ENCODE peak calls at places on chromosomes 6 and 20, in four cellular contexts. One of them, this sample, is unnamed.

GRCh38 chr6:155340464-155341129 is 26.3 kb upstream of the TFB1M start:
- DNase-seq in fibroblast of lung: peak; percentile 43
- DNase-seq in GM23338: peak; percentile 52
- DNase-seq in neural progenitor cell: peak; percentile 61
- DNase-seq in this sample: peak; percentile 46

GRCh38 chr6:118168421-118168820 is 261.4 kb downstream of the SLC35F1 start:
- DNase-seq in GM23338: no peak
- DNase-seq in fibroblast of lung: no peak
- DNase-seq in neural progenitor cell: no peak
- DNase-seq in this sample: no peak

GRCh38 chr6:30151580-30151979 is 9.4 kb downstream of the TRIM10 start:
- DNase-seq in fibroblast of lung: no peak
- DNase-seq in GM23338: no peak
- DNase-seq in neural progenitor cell: no peak
- DNase-seq in this sample: no peak

GRCh38 chr6:165059032-165059431 is 250.4 kb downstream of the C6orf118 start:
- DNase-seq in GM23338: no peak
- DNase-seq in neural progenitor cell: no peak
- DNase-seq in fibroblast of lung: no peak
- DNase-seq in this sample: no peak

GRCh38 chr20:48523191-48523757 is 304.5 kb downstream of the PREX1 start:
- DNase-seq in neural progenitor cell: peak; percentile 95
- DNase-seq in GM23338: peak; percentile 90
- DNase-seq in fibroblast of lung: peak; percentile 57
- DNase-seq in this sample: peak; percentile 74

GRCh38 chr6:10479939-10480700 is 41.0 kb upstream of the GCNT2 start:
- DNase-seq in GM23338: no peak
- DNase-seq in neural progenitor cell: no peak
- DNase-seq in fibroblast of lung: no peak
- DNase-seq in this sample: peak; percentile 22

GRCh38 chr20:13819885-13820645 is 35.2 kb downstream of the NDUFAF5 start:
- DNase-seq in fibroblast of lung: peak; percentile 49
- DNase-seq in GM23338: peak; percentile 80
- DNase-seq in neural progenitor cell: peak; percentile 59
- DNase-seq in this sample: peak; percentile 53

GRCh38 chr6:144248470-144249301 is 36.4 kb upstream of the UTRN start:
- DNase-seq in fibroblast of lung: peak; percentile 87
- DNase-seq in neural progenitor cell: no peak
- DNase-seq in GM23338: no peak
- DNase-seq in this sample: no peak

GRCh38 chr6:149332602-149333311 is 15.2 kb downstream of the TAB2 start:
- DNase-seq in GM23338: no peak
- DNase-seq in neural progenitor cell: no peak
- DNase-seq in fibroblast of lung: no peak
- DNase-seq in this sample: no peak

GRCh38 chr6:150418825-150419594 is 50.2 kb downstream of the IYD start:
- DNase-seq in GM23338: peak; percentile 84
- DNase-seq in neural progenitor cell: peak; percentile 69
- DNase-seq in fibroblast of lung: peak; percentile 65
- DNase-seq in this sample: peak; percentile 93

GRCh38 chr6:617485-618100 is 39.3 kb downstream of the HUS1B start:
- DNase-seq in fibroblast of lung: no peak
- DNase-seq in neural progenitor cell: no peak
- DNase-seq in GM23338: peak; percentile 75
- DNase-seq in this sample: no peak

GRCh38 chr6:136014454-136015421 is 163.2 kb downstream of the PDE7B start:
- DNase-seq in GM23338: no peak
- DNase-seq in fibroblast of lung: peak; percentile 100
- DNase-seq in neural progenitor cell: no peak
- DNase-seq in this sample: peak; percentile 79

GRCh38 chr6:44730771-44731391 is 343.4 kb downstream of the CDC5L start:
- DNase-seq in GM23338: no peak
- DNase-seq in neural progenitor cell: no peak
- DNase-seq in fibroblast of lung: peak; percentile 79
- DNase-seq in this sample: no peak

GRCh38 chr6:10838794-10839333 is 525 bp upstream of the MAK start:
- DNase-seq in neural progenitor cell: no peak
- DNase-seq in GM23338: no peak
- DNase-seq in fibroblast of lung: no peak
- DNase-seq in this sample: no peak

GRCh38 chr20:5127859-5128409 is 1.1 kb downstream of the CDS2 start:
- DNase-seq in fibroblast of lung: no peak
- DNase-seq in neural progenitor cell: no peak
- DNase-seq in GM23338: no peak
- DNase-seq in this sample: no peak

GRCh38 chr6:34233867-34234266 is 2.8 kb upstream of the HMGA1 start:
- DNase-seq in fibroblast of lung: no peak
- DNase-seq in GM23338: no peak
- DNase-seq in neural progenitor cell: no peak
- DNase-seq in this sample: no peak

GRCh38 chr6:109503327-109504224 is 20.6 kb upstream of the ZBTB24 start:
- DNase-seq in neural progenitor cell: no peak
- DNase-seq in fibroblast of lung: peak; percentile 47
- DNase-seq in GM23338: no peak
- DNase-seq in this sample: no peak

GRCh38 chr6:85612690-85613474 is 19.2 kb upstream of the SNX14 start:
- DNase-seq in GM23338: no peak
- DNase-seq in fibroblast of lung: no peak
- DNase-seq in neural progenitor cell: no peak
- DNase-seq in this sample: no peak

GRCh38 chr6:129643968-129644367 is 66.0 kb downstream of the ARHGAP18 start:
- DNase-seq in neural progenitor cell: no peak
- DNase-seq in GM23338: no peak
- DNase-seq in fibroblast of lung: no peak
- DNase-seq in this sample: no peak

GRCh38 chr20:61896058-61896961 is 169.4 kb downstream of the TAF4 start:
- DNase-seq in fibroblast of lung: peak; percentile 43
- DNase-seq in neural progenitor cell: peak; percentile 83
- DNase-seq in GM23338: peak; percentile 78
- DNase-seq in this sample: peak; percentile 50

GRCh38 chr6:148873868-148874267 is 127.0 kb downstream of the UST start:
- DNase-seq in fibroblast of lung: no peak
- DNase-seq in neural progenitor cell: no peak
- DNase-seq in GM23338: no peak
- DNase-seq in this sample: no peak

GRCh38 chr6:98669371-98669770 is 165.0 kb upstream of the POU3F2 start:
- DNase-seq in GM23338: peak; percentile 20
- DNase-seq in fibroblast of lung: no peak
- DNase-seq in neural progenitor cell: peak; percentile 26
- DNase-seq in this sample: no peak

GRCh38 chr6:88728756-88729155 is 234.7 kb downstream of the RNGTT start:
- DNase-seq in neural progenitor cell: peak; percentile 54
- DNase-seq in GM23338: peak; percentile 73
- DNase-seq in fibroblast of lung: no peak
- DNase-seq in this sample: no peak

GRCh38 chr6:146912730-146913680 is 291.2 kb upstream of the STXBP5 start:
- DNase-seq in GM23338: no peak
- DNase-seq in fibroblast of lung: peak; percentile 40
- DNase-seq in neural progenitor cell: no peak
- DNase-seq in this sample: no peak

GRCh38 chr20:64081620-64081964 is 1.7 kb downstream of the OPRL1 start:
- DNase-seq in fibroblast of lung: no peak
- DNase-seq in GM23338: no peak
- DNase-seq in neural progenitor cell: no peak
- DNase-seq in this sample: no peak

GRCh38 chr20:50172347-50173013 is 18.1 kb upstream of the CEBPB start:
- DNase-seq in neural progenitor cell: peak; percentile 90
- DNase-seq in GM23338: peak; percentile 97
- DNase-seq in fibroblast of lung: peak; percentile 80
- DNase-seq in this sample: no peak

GRCh38 chr20:2687514-2687913 is 5.1 kb upstream of the EBF4 start:
- DNase-seq in fibroblast of lung: no peak
- DNase-seq in GM23338: no peak
- DNase-seq in neural progenitor cell: no peak
- DNase-seq in this sample: no peak

GRCh38 chr6:1498491-1499113 is 109.2 kb downstream of the FOXF2 start:
- DNase-seq in neural progenitor cell: no peak
- DNase-seq in fibroblast of lung: peak; percentile 29
- DNase-seq in GM23338: peak; percentile 27
- DNase-seq in this sample: peak; percentile 7

GRCh38 chr6:166776571-166776970 is 149.5 kb upstream of the RPS6KA2 start:
- DNase-seq in neural progenitor cell: no peak
- DNase-seq in GM23338: no peak
- DNase-seq in fibroblast of lung: no peak
- DNase-seq in this sample: no peak

GRCh38 chr6:150028799-150029198 is 3.5 kb upstream of the RAET1L start:
- DNase-seq in fibroblast of lung: no peak
- DNase-seq in GM23338: no peak
- DNase-seq in neural progenitor cell: no peak
- DNase-seq in this sample: no peak

GRCh38 chr6:25844518-25844917 is 12.7 kb upstream of the SLC17A1 start:
- DNase-seq in fibroblast of lung: no peak
- DNase-seq in neural progenitor cell: no peak
- DNase-seq in GM23338: no peak
- DNase-seq in this sample: no peak

GRCh38 chr6:38459291-38459690 is 180.4 kb downstream of the BTBD9 start:
- DNase-seq in neural progenitor cell: no peak
- DNase-seq in GM23338: no peak
- DNase-seq in fibroblast of lung: peak; percentile 53
- DNase-seq in this sample: peak; percentile 21

GRCh38 chr20:57879437-57880115 is 169.8 kb upstream of the PMEPA1 start:
- DNase-seq in fibroblast of lung: no peak
- DNase-seq in neural progenitor cell: no peak
- DNase-seq in GM23338: no peak
- DNase-seq in this sample: no peak
- H3K4me3 ChIP-seq in fibroblast of lung: no peak overlapping the region
- H3K4me3 ChIP-seq in neural progenitor cell: no peak overlapping the region
- H3K4me3 ChIP-seq in GM23338: no peak overlapping the region
- H3K4me3 ChIP-seq in this sample: no peak overlapping the region

GRCh38 chr6:43308990-43309477 is 408 bp upstream of the CRIP3 start:
- DNase-seq in GM23338: no peak
- DNase-seq in fibroblast of lung: no peak
- DNase-seq in neural progenitor cell: no peak
- DNase-seq in this sample: no peak
- TF ChIP-seq EZH2 in GM23338: no peak
- TF ChIP-seq EZH2 in fibroblast of lung: no peak
- TF ChIP-seq EZH2 in neural progenitor cell: no peak
- TF ChIP-seq EZH2 in this sample: no peak

GRCh38 chr6:157273756-157274088 is 49.6 kb downstream of the TMEM242 start:
- DNase-seq in GM23338: peak; percentile 43
- DNase-seq in neural progenitor cell: peak; percentile 42
- DNase-seq in fibroblast of lung: peak; percentile 35
- DNase-seq in this sample: peak; percentile 74
- H3K4me3 ChIP-seq in GM23338: peak overlapping the region; percentile 73
- H3K4me3 ChIP-seq in neural progenitor cell: peak overlapping the region; percentile 58
- H3K4me3 ChIP-seq in fibroblast of lung: no peak overlapping the region
- H3K4me3 ChIP-seq in this sample: peak overlapping the region; percentile 62

GRCh38 chr20:47267621-47268020 is 88.9 kb downstream of the ZMYND8 start:
- DNase-seq in fibroblast of lung: no peak
- DNase-seq in GM23338: no peak
- DNase-seq in neural progenitor cell: no peak
- DNase-seq in this sample: no peak
- TF ChIP-seq EZH2 in fibroblast of lung: no peak
- TF ChIP-seq EZH2 in GM23338: no peak
- TF ChIP-seq EZH2 in neural progenitor cell: no peak
- TF ChIP-seq EZH2 in this sample: no peak

DNA sequence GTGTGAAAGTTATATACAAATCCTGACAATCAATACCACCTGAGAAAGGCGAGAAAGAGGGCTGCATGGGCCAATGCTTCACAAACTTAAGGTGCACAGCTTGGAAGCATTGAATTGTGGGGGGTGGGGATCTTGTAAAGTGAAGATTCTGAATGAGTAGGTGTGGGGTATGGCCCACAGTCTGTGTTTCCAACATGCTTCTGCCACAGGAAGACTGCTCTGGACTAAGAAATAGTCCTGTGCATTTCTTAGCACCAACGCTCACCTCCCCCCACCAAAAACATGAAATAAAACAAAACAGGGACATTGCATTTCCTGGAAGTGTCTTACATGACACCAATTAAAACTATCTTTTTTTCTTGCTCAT is 21.9 kb upstream of the TRAM2 start:
- DNase-seq in GM23338: no peak
- DNase-seq in neural progenitor cell: no peak
- DNase-seq in fibroblast of lung: no peak
- DNase-seq in this sample: no peak
- H3K4me3 ChIP-seq in GM23338: no peak overlapping the region
- H3K4me3 ChIP-seq in neural progenitor cell: no peak overlapping the region
- H3K4me3 ChIP-seq in fibroblast of lung: no peak overlapping the region
- H3K4me3 ChIP-seq in this sample: no peak overlapping the region

GRCh38 chr6:27512525-27512924 is 39.6 kb upstream of the ZNF184 start:
- DNase-seq in GM23338: no peak
- DNase-seq in fibroblast of lung: no peak
- DNase-seq in neural progenitor cell: no peak
- DNase-seq in this sample: no peak

GRCh38 chr6:27517928-27518787 is 45.3 kb upstream of the ZNF184 start:
- DNase-seq in fibroblast of lung: no peak
- DNase-seq in neural progenitor cell: no peak
- DNase-seq in GM23338: no peak
- DNase-seq in this sample: no peak

GRCh38 chr6:27518881-27519795 is 46.2 kb upstream of the ZNF184 start:
- DNase-seq in GM23338: peak; percentile 86
- DNase-seq in fibroblast of lung: peak; percentile 94
- DNase-seq in neural progenitor cell: peak; percentile 81
- DNase-seq in this sample: peak; percentile 92

GRCh38 chr6:27517238-27517637 is 44.3 kb upstream of the ZNF184 start:
- DNase-seq in neural progenitor cell: no peak
- DNase-seq in GM23338: no peak
- DNase-seq in fibroblast of lung: no peak
- DNase-seq in this sample: no peak

GRCh38 chr6:27514906-27515495 is 42.1 kb upstream of the ZNF184 start:
- DNase-seq in fibroblast of lung: no peak
- DNase-seq in neural progenitor cell: no peak
- DNase-seq in GM23338: no peak
- DNase-seq in this sample: no peak
- TF ChIP-seq EZH2 in fibroblast of lung: no peak
- TF ChIP-seq EZH2 in neural progenitor cell: no peak
- TF ChIP-seq EZH2 in GM23338: no peak
- TF ChIP-seq EZH2 in this sample: no peak

DNA sequence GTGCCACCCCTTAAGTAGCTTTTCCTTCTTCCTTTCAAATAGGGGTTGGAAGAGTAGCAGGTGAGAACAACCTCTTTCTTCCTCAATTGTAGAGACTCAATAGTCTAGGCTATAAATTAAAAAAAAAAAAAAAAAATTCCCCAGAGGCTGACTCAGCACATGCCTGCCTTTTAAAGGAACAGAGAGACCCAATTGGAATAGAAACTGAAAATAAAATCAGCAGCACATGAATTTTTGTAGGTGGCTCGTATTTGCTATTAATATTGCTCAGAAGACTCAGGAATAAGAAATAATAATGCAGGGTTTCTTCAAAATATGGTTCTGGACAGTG is 19.3 kb downstream of the TOP1 start:
- DNase-seq in neural progenitor cell: no peak
- DNase-seq in fibroblast of lung: peak; percentile 51
- DNase-seq in GM23338: no peak
- DNase-seq in this sample: peak; percentile 55
- H3K4me3 ChIP-seq in neural progenitor cell: no peak overlapping the region
- H3K4me3 ChIP-seq in fibroblast of lung: peak overlapping the region; percentile 39
- H3K4me3 ChIP-seq in GM23338: peak overlapping the region; percentile 31
- H3K4me3 ChIP-seq in this sample: peak overlapping the region; percentile 29